ENCODE peak calls at places on chromosomes 6 and 20, in seven cellular contexts. X, P, D, F, C, Y and R are unnamed samples.

GRCh38 chr6:42101186-42101657 is 41.2 kb downstream of the C6orf132 start:
- DNase-seq in X (no peak), P (no peak), D (peak), F (no peak), C (no peak), Y (no peak), R (peak)

GRCh38 chr6:28969129-28969528 is 36.0 kb downstream of the ZNF311 start:
- DNase-seq in X (no peak), P (peak), D (no peak), F (no peak), C (no peak), Y (no peak), R (no peak)

GRCh38 chr6:343960-344815 is 47.4 kb upstream of the IRF4 start:
- DNase-seq in X (no peak), P (no peak), D (no peak), F (no peak), C (no peak), Y (no peak), R (no peak)

GRCh38 chr6:89826029-89826528 is 3.6 kb upstream of the CASP8AP2 start:
- DNase-seq in X (no peak), P (no peak), D (no peak), F (no peak), C (no peak), Y (no peak), R (peak)

GRCh38 chr6:27049863-27050781 is 197.4 kb upstream of the PRSS16 start:
- DNase-seq in X (no peak), P (peak), D (no peak), F (no peak), C (peak), Y (no peak), R (no peak)

GRCh38 chr6:520820-521219 is 129.3 kb downstream of the IRF4 start:
- DNase-seq in X (no peak), P (no peak), D (no peak), F (no peak), C (no peak), Y (no peak), R (no peak)

GRCh38 chr20:15940127-15940526 is 633.1 kb downstream of the KIF16B start:
- DNase-seq in X (no peak), P (no peak), D (no peak), F (no peak), C (no peak), Y (no peak), R (no peak)

GRCh38 chr6:149317656-149318571 is at the start of gene TAB2:
- DNase-seq in X (peak), P (peak), D (peak), F (peak), C (no peak), Y (no peak), R (peak)

GRCh38 chr6:48150701-48151100 is 39.7 kb upstream of the PTCHD4 start:
- DNase-seq in X (no peak), P (no peak), D (no peak), F (no peak), C (no peak), Y (no peak), R (no peak)

GRCh38 chr6:128605961-128606360 is 85.6 kb upstream of the PTPRK start:
- DNase-seq in X (no peak), P (no peak), D (no peak), F (no peak), C (no peak), Y (no peak), R (peak)

GRCh38 chr20:47429409-47429808 is 72.3 kb upstream of the NCOA3 start:
- DNase-seq in X (no peak), P (no peak), D (no peak), F (no peak), C (no peak), Y (no peak), R (no peak)

GRCh38 chr6:157994126-157994795 is 12.6 kb downstream of the SYNJ2 start:
- DNase-seq in X (no peak), P (no peak), D (no peak), F (peak), C (no peak), Y (no peak), R (no peak)

GRCh38 chr20:53738039-53738944 is 144.7 kb upstream of the ZNF217 start:
- DNase-seq in X (peak), P (peak), D (peak), F (peak), C (peak), Y (no peak), R (peak)

GRCh38 chr20:38825901-38826625 is 20.6 kb downstream of the PPP1R16B start:
- DNase-seq in X (no peak), P (peak), D (peak), F (no peak), C (peak), Y (peak), R (peak)
- TF ChIP-seq EZH2phosphoT487 in X (no peak), P (no peak), D (no peak), F (no peak), C (no peak), Y (no peak), R (no peak)

GRCh38 chr6:35489066-35489465 is 7.8 kb downstream of the TEAD3 start:
- DNase-seq in X (no peak), P (no peak), D (no peak), F (no peak), C (no peak), Y (no peak), R (no peak)

GRCh38 chr6:35491558-35492541 is 5.0 kb downstream of the TEAD3 start:
- DNase-seq in X (no peak), P (no peak), D (peak), F (no peak), C (peak), Y (no peak), R (no peak)

GRCh38 chr6:35489995-35490791 is 6.7 kb downstream of the TEAD3 start:
- DNase-seq in X (no peak), P (peak), D (peak), F (no peak), C (peak), Y (no peak), R (peak)

GRCh38 chr6:35492664-35493284 is 4.1 kb downstream of the TEAD3 start:
- DNase-seq in X (no peak), P (no peak), D (no peak), F (no peak), C (no peak), Y (no peak), R (no peak)

DNA sequence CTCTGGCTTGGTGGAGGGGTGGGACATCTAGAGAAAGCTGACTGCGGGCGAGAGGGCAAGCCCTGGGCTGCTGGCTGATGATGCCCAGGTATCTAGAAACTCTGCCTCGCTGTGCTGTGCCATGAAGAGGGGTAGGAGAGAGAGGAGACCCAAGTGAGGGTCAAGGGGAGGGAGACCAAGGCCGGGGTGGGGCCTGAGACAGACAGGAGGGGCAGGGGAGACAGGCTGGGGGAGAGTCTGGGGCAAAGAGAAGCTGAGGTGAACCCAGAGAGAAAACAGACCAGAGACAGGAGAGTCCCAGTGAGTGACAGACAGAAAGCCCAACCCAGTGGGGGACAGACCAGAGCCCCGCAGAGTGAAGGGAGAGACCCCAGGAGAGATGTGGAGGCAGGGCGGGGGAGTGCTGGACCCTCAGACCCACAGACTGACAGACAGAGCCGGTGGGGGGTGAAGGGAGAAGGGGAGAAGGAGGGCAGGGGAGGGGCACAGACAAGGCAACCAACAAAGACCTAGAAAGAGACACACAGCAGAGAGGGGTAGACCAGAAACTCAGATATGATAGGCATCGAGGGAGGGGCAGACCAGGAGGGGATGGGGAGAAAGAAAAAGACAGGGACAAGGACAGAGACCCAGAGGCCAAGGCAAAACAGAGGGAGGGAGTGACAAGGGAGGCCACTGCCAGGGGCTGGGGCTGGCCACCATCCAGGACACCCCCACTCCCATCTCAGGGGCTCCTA is 5.9 kb downstream of the TEAD3 start:
- DNase-seq in X (no peak), P (no peak), D (no peak), F (no peak), C (no peak), Y (no peak), R (no peak)
- H3K4me2 ChIP-seq in X (no peak), P (peak), D (peak), F (no peak), C (peak), Y (peak), R (peak)

GRCh38 chr20:49697071-49697470 is 16.6 kb downstream of the B4GALT5 start:
- DNase-seq in X (peak), P (peak), D (peak), F (no peak), C (no peak), Y (no peak), R (no peak)
- TF ChIP-seq EZH2phosphoT487 in X (no peak), P (no peak), D (no peak), F (no peak), C (no peak), Y (no peak), R (no peak)

GRCh38 chr6:151004415-151005024 is 139.0 kb downstream of the MTHFD1L start:
- DNase-seq in X (no peak), P (no peak), D (no peak), F (no peak), C (no peak), Y (no peak), R (peak)
- H3K4me2 ChIP-seq in X (no peak), P (no peak), D (peak), F (no peak), C (no peak), Y (peak), R (peak)